ENCODE peak calls at places on chromosomes 16 and 17, in nine cellular contexts. Q is esophagus squamous epithelium; U is effector memory CD4-positive, alpha-beta T cell; J is stomach; H is OCI-LY7; S is A549; F is AG10803; P is hepatocyte; G is adipocyte. Y is an unnamed sample.

GRCh38 chr17:57895382-57896060 is 45.7 kb upstream of the MRPS23 start:
- DNase-seq in Q (no peak), U (no peak), J (peak; percentile 45), H (no peak), S (peak; percentile 73), F (peak; percentile 44), P (no peak), G (no peak), Y (no peak)

GRCh38 chr17:56913000-56913866 is 616 bp downstream of the TRIM25 start:
- DNase-seq in Q (no peak), U (no peak), J (no peak), H (peak; percentile 50), S (no peak), F (no peak), P (peak; percentile 27), G (peak; percentile 48), Y (no peak)

GRCh38 chr16:5350118-5350517 is 252.5 kb upstream of the EEF2KMT start:
- DNase-seq in Q (no peak), U (no peak), J (no peak), H (no peak), S (no peak), F (no peak), P (no peak), G (no peak), Y (peak; percentile 1)

GRCh38 chr17:81207610-81208581 is 14.9 kb downstream of the CEP131 start:
- DNase-seq in Q (no peak), U (no peak), J (no peak), H (peak; percentile 94), S (no peak), F (no peak), P (no peak), G (no peak), Y (no peak)

GRCh38 chr16:53549970-53550406 is 47.0 kb upstream of the AKTIP start:
- DNase-seq in Q (no peak), U (peak; percentile 8), J (peak; percentile 57), H (peak; percentile 63), S (peak; percentile 61), F (peak; percentile 91), P (peak; percentile 90), G (peak; percentile 93), Y (peak; percentile 72)

GRCh38 chr16:1498899-1499676 is 5.9 kb downstream of the TELO2 start:
- DNase-seq in Q (no peak), U (no peak), J (no peak), H (no peak), S (no peak), F (no peak), P (no peak), G (no peak), Y (no peak)

GRCh38 chr17:1592751-1593629 is 30.4 kb upstream of the PITPNA start:
- DNase-seq in Q (no peak), U (no peak), J (no peak), H (peak; percentile 94), S (no peak), F (no peak), P (peak; percentile 84), G (no peak), Y (peak; percentile 91)

GRCh38 chr17:64687959-64688358 is 25.9 kb upstream of the SMURF2 start:
- DNase-seq in Q (no peak), U (no peak), J (no peak), H (no peak), S (no peak), F (peak; percentile 78), P (no peak), G (no peak), Y (no peak)

GRCh38 chr17:45009676-45010467 is 41.6 kb downstream of the DCAKD start:
- DNase-seq in Q (no peak), U (no peak), J (no peak), H (no peak), S (no peak), F (no peak), P (no peak), G (no peak), Y (no peak)

GRCh38 chr16:30874821-30875717 is 18.8 kb downstream of the BCL7C start:
- DNase-seq in Q (peak; percentile 50), U (peak; percentile 68), J (peak; percentile 93), H (peak; percentile 95), S (peak; percentile 93), F (peak; percentile 88), P (peak; percentile 95), G (peak; percentile 94), Y (peak; percentile 97)

GRCh38 chr16:66605177-66605999 is 884 bp downstream of the CMTM3 start:
- DNase-seq in Q (no peak), U (peak; percentile 5), J (peak; percentile 40), H (peak; percentile 38), S (peak; percentile 32), F (peak; percentile 36), P (peak; percentile 77), G (peak; percentile 80), Y (peak; percentile 18)

GRCh38 chr17:73346763-73347162 is 35.0 kb upstream of the CDC42EP4 start:
- DNase-seq in Q (no peak), U (no peak), J (no peak), H (no peak), S (no peak), F (no peak), P (no peak), G (no peak), Y (no peak)

GRCh38 chr17:82882715-82883446 is 43.1 kb upstream of the ZNF750 start:
- DNase-seq in Q (no peak), U (peak; percentile 87), J (peak; percentile 90), H (no peak), S (no peak), F (no peak), P (peak; percentile 51), G (no peak), Y (no peak)

GRCh38 chr17:4856271-4856936 is 23.3 kb downstream of the MINK1 start:
- DNase-seq in Q (no peak), U (no peak), J (no peak), H (no peak), S (no peak), F (no peak), P (no peak), G (no peak), Y (no peak)

GRCh38 chr17:77869665-77870132 is 88.8 kb upstream of the TNRC6C start:
- DNase-seq in Q (no peak), U (no peak), J (peak; percentile 30), H (peak; percentile 97), S (no peak), F (no peak), P (no peak), G (no peak), Y (peak; percentile 83)

GRCh38 chr17:43020789-43021738 is 1.1 kb downstream of the VAT1 start:
- DNase-seq in Q (no peak), U (no peak), J (peak; percentile 34), H (peak; percentile 58), S (peak; percentile 70), F (peak; percentile 77), P (peak; percentile 85), G (peak; percentile 80), Y (no peak)

GRCh38 chr16:86120201-86120981 is 221.4 kb downstream of the IRF8 start:
- DNase-seq in Q (no peak), U (no peak), J (no peak), H (no peak), S (no peak), F (no peak), P (peak; percentile 28), G (no peak), Y (no peak)
- H3K4me3 ChIP-seq in Q (no peak overlapping the region), U (no peak overlapping the region), J (no peak overlapping the region), H (no peak overlapping the region), S (no peak overlapping the region), F (no peak overlapping the region), P (no peak overlapping the region), G (no peak overlapping the region), Y (no peak overlapping the region)

GRCh38 chr17:53896047-53896446 is 73.3 kb downstream of the KIF2B start:
- DNase-seq in Q (no peak), U (no peak), J (no peak), H (peak; percentile 1), S (no peak), F (no peak), P (no peak), G (no peak), Y (no peak)

GRCh38 chr17:53894591-53894990 is 71.9 kb downstream of the KIF2B start:
- DNase-seq in Q (no peak), U (no peak), J (no peak), H (no peak), S (no peak), F (no peak), P (no peak), G (no peak), Y (no peak)

DNA sequence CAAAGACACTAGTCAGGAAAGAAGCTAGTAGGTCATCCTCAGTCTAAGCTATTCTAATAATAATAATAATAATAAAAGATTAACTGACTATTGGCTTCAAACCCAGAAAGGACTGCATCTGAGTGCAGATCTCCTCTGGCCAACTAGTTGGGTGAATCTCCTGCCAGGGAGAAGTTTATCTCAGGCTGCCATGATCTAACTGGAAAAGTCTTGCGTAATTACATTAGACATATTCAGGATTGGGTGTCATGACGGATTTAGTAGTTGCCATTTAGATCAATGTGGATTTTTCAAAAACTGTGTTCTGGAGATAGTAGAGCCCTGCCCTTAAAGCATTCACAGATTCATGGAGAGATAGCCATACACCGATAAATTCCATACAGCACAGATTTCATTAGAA is 69.5 kb downstream of the KIF2B start:
- DNase-seq in Q (no peak), U (no peak), J (no peak), H (no peak), S (no peak), F (no peak), P (no peak), G (no peak), Y (no peak)
- H3K4me3 ChIP-seq in Q (no peak overlapping the region), U (no peak overlapping the region), J (no peak overlapping the region), H (no peak overlapping the region), S (no peak overlapping the region), F (no peak overlapping the region), P (no peak overlapping the region), G (no peak overlapping the region), Y (no peak overlapping the region)

GRCh38 chr17:3549610-3550162 is 7.9 kb downstream of the TRPV3 start:
- DNase-seq in Q (no peak), U (no peak), J (no peak), H (no peak), S (no peak), F (no peak), P (no peak), G (no peak), Y (no peak)
- H3K4me3 ChIP-seq in Q (no peak overlapping the region), U (no peak overlapping the region), J (no peak overlapping the region), H (no peak overlapping the region), S (no peak overlapping the region), F (no peak overlapping the region), P (no peak overlapping the region), G (no peak overlapping the region), Y (no peak overlapping the region)

DNA sequence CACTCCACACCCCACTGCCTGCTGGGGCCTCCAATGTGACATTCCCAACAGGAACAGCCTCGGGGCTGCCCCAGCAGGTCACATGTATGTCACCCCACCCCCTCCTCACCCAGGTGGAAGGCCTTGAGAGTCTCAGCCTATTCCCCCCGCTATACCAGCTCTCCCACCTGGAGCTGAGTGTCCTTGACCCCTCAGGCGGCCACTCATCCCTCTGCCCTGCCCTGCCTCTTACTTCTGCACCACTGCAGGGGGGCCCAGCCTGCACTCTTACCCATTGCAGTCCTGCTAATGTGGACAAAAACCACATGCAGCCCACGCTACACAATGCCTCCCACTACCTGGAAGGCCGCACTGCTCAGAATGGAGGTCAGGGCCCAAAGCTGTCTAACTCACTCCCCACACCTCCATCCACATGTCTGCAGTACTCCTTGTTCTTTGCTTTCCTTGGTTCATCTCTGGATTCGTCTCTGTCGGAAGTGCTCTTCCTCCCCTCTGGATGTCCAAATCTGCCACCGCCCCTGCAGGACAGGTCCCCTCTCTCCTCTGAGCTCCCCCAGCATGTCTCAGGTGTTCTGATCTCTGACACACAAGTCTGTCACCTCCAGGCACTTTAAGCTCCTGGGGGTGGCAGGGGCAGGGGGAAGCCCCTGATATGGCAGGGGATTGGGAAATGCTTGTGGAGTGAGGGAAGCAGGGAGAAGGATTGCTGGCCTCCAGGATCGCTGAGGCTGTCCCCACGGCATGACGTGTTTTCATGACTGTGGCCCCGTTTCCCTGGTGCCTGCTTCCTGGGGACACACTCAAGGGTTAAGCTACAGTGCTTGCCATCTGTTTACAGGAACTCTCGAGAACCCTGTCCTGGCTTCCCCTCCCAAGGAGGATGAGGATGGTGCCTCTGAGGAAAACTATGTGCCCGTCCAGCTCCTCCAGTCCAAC is 20.8 kb downstream of the TRPV2 start:
- DNase-seq in Q (no peak), U (no peak), J (no peak), H (no peak), S (no peak), F (no peak), P (peak; percentile 8), G (no peak), Y (no peak)
- H3K4me3 ChIP-seq in Q (no peak overlapping the region), U (no peak overlapping the region), J (no peak overlapping the region), H (no peak overlapping the region), S (no peak overlapping the region), F (no peak overlapping the region), P (no peak overlapping the region), G (no peak overlapping the region), Y (no peak overlapping the region)

Y was measured in GM12865.